ENCODE peak calls at places on chromosome 16, in five cellular contexts. X, M, N, K and J are unnamed samples.
A peak's percentile ranks its signal among the peaks of the same experiment; 100 is the strongest.

GRCh38 chr16:28534542-28535373 is 4.0 kb downstream of the NUPR1 start:
- DNase-seq in N (no peak), X (no peak), K (peak; percentile 77), M (no peak), J (no peak)

GRCh38 chr16:84481051-84481735 is 23.3 kb downstream of the MEAK7 start:
- DNase-seq in M (no peak), K (peak; percentile 18), X (peak; percentile 71), N (no peak), J (no peak)

GRCh38 chr16:70160821-70161220 is 12.8 kb upstream of the CLEC18C start:
- DNase-seq in K (no peak), X (peak; percentile 78), N (no peak), M (no peak), J (no peak)

GRCh38 chr16:72256398-72257048 is 84.6 kb upstream of the PMFBP1 start:
- DNase-seq in N (no peak), M (no peak), K (no peak), X (no peak), J (no peak)

GRCh38 chr16:56558024-56558747 is 6.7 kb upstream of the MT4 start:
- DNase-seq in N (no peak), K (no peak), M (no peak), X (no peak), J (no peak)

GRCh38 chr16:55711959-55712876 is 56.4 kb downstream of the SLC6A2 start:
- DNase-seq in K (peak; percentile 69), X (peak; percentile 85), N (peak; percentile 35), M (peak; percentile 43), J (peak; percentile 61)

GRCh38 chr16:81497690-81498089 is 53.1 kb downstream of the CMIP start:
- DNase-seq in M (no peak), K (no peak), N (no peak), X (peak; percentile 69), J (no peak)

GRCh38 chr16:49324703-49325102 is 43.1 kb upstream of the CBLN1 start:
- DNase-seq in X (no peak), N (no peak), K (no peak), M (no peak), J (no peak)

GRCh38 chr16:76654421-76654820 is 377.2 kb downstream of the CNTNAP4 start:
- DNase-seq in N (no peak), M (no peak), X (no peak), K (no peak), J (no peak)

GRCh38 chr16:72493681-72494415 is 321.9 kb upstream of the PMFBP1 start:
- DNase-seq in K (no peak), M (no peak), N (no peak), X (no peak), J (no peak)

GRCh38 chr16:82715160-82715559 is 88.4 kb downstream of the CDH13 start:
- DNase-seq in N (no peak), X (no peak), M (no peak), K (no peak), J (no peak)

GRCh38 chr16:4703906-4704305 is 10.5 kb downstream of the NUDT16L1 start:
- DNase-seq in X (no peak), M (no peak), K (no peak), N (no peak), J (no peak)

GRCh38 chr16:68190745-68191510 is 45.0 kb downstream of the ESRP2 start:
- DNase-seq in X (no peak), N (no peak), M (no peak), K (no peak), J (no peak)

GRCh38 chr16:75727221-75727620 is 931 bp upstream of the CPHXL start:
- DNase-seq in M (no peak), K (no peak), X (no peak), N (no peak), J (no peak)

GRCh38 chr16:15564619-15565339 is 78.2 kb downstream of the MARF1 start:
- DNase-seq in N (no peak), K (no peak), X (no peak), M (no peak), J (no peak)

GRCh38 chr16:5046914-5047313 is 13.2 kb upstream of the NAGPA start:
- DNase-seq in K (no peak), X (peak; percentile 6), M (no peak), N (no peak), J (no peak)

GRCh38 chr16:3135120-3135715 is 389 bp downstream of the ZNF213 start:
- DNase-seq in K (no peak), M (no peak), N (no peak), X (no peak), J (no peak)